ENCODE peak calls at places on chromosome 6, in seven cellular contexts. S is HCT116, R is H1, Y is HepG2, K is GM12878, G is SK-N-SH, P is K562. D is an unnamed sample.

GRCh38 chr6:108417027-108417426 is 122.2 kb downstream of the AFG1L start:
- DNase-seq in S (no peak), R (no peak), Y (no peak), K (no peak), G (no peak), P (no peak), D (no peak)

GRCh38 chr6:4941782-4942672 is 61.8 kb downstream of the RPP40 start:
- DNase-seq in S (peak; percentile 45), R (no peak), Y (peak; percentile 78), K (peak; percentile 27), G (no peak), P (peak; percentile 92), D (no peak)

GRCh38 chr6:137707590-137708360 is 159.3 kb upstream of the TNFAIP3 start:
- DNase-seq in S (peak; percentile 69), R (no peak), Y (peak; percentile 99), K (peak; percentile 97), G (peak; percentile 45), P (peak; percentile 44), D (peak; percentile 74)

GRCh38 chr6:117847912-117848311 is 59.2 kb upstream of the SLC35F1 start:
- DNase-seq in S (no peak), R (no peak), Y (no peak), K (no peak), G (no peak), P (no peak), D (no peak)

GRCh38 chr6:80348263-80348662 is 241.8 kb downstream of the BCKDHB start:
- DNase-seq in S (no peak), R (no peak), Y (no peak), K (no peak), G (no peak), P (no peak), D (no peak)

GRCh38 chr6:136647363-136647763 is 97.1 kb upstream of the MAP7 start:
- DNase-seq in S (no peak), R (no peak), Y (no peak), K (peak; percentile 24), G (no peak), P (no peak), D (no peak)

GRCh38 chr6:137165375-137166246 is 7.8 kb downstream of the IL22RA2 start:
- DNase-seq in S (peak; percentile 6), R (no peak), Y (peak; percentile 35), K (peak; percentile 85), G (peak; percentile 17), P (peak; percentile 28), D (no peak)

GRCh38 chr6:161437851-161438250 is 164.0 kb upstream of the AGPAT4 start:
- DNase-seq in S (no peak), R (no peak), Y (no peak), K (no peak), G (no peak), P (no peak), D (no peak)

GRCh38 chr6:89351632-89352328 is 742 bp downstream of the UBE2J1 start:
- DNase-seq in S (no peak), R (no peak), Y (no peak), K (no peak), G (peak; percentile 34), P (no peak), D (no peak)

GRCh38 chr6:101344885-101345284 is 48.6 kb upstream of the GRIK2 start:
- DNase-seq in S (no peak), R (no peak), Y (no peak), K (no peak), G (no peak), P (no peak), D (no peak)

GRCh38 chr6:135974416-135974815 is 122.9 kb downstream of the PDE7B start:
- DNase-seq in S (no peak), R (no peak), Y (no peak), K (no peak), G (no peak), P (no peak), D (no peak)

GRCh38 chr6:106448000-106448426 is 87.5 kb downstream of the CRYBG1 start:
- DNase-seq in S (no peak), R (no peak), Y (no peak), K (peak; percentile 11), G (no peak), P (no peak), D (no peak)

GRCh38 chr6:155038104-155038503 is 43.0 kb downstream of the TIAM2 start:
- DNase-seq in S (no peak), R (no peak), Y (no peak), K (no peak), G (no peak), P (no peak), D (no peak)

GRCh38 chr6:21666200-21666671 is 72.7 kb downstream of the SOX4 start:
- DNase-seq in S (no peak), R (no peak), Y (no peak), K (no peak), G (peak; percentile 79), P (no peak), D (no peak)

GRCh38 chr6:52189974-52190373 is 3.8 kb downstream of the IL17A start:
- DNase-seq in S (no peak), R (no peak), Y (no peak), K (no peak), G (no peak), P (no peak), D (no peak)

GRCh38 chr6:44730771-44731391 is 343.4 kb downstream of the CDC5L start:
- DNase-seq in S (no peak), R (no peak), Y (no peak), K (no peak), G (peak; percentile 66), P (no peak), D (peak; percentile 71)

GRCh38 chr6:15423286-15423957 is 177.6 kb downstream of the JARID2 start:
- DNase-seq in S (no peak), R (no peak), Y (no peak), K (no peak), G (no peak), P (no peak), D (no peak)

GRCh38 chr6:121055572-121056163 is 278.6 kb downstream of the TBC1D32 start:
- DNase-seq in S (peak; percentile 10), R (peak; percentile 3), Y (peak; percentile 54), K (peak; percentile 4), G (peak; percentile 44), P (peak; percentile 56), D (peak; percentile 75)

GRCh38 chr6:117409863-117410262 is 15.9 kb downstream of the ROS1 start:
- DNase-seq in S (no peak), R (no peak), Y (no peak), K (no peak), G (no peak), P (no peak), D (no peak)

GRCh38 chr6:54115966-54116365 is 4.7 kb downstream of the MLIP start:
- DNase-seq in S (no peak), R (no peak), Y (no peak), K (no peak), G (no peak), P (no peak), D (no peak)

GRCh38 chr6:98941319-98941718 is 6.4 kb downstream of the FBXL4 start:
- DNase-seq in S (no peak), R (no peak), Y (no peak), K (no peak), G (no peak), P (no peak), D (no peak)

GRCh38 chr6:31780507-31781243 is 3.5 kb upstream of the VWA7 start:
- DNase-seq in S (no peak), R (no peak), Y (no peak), K (no peak), G (peak; percentile 11), P (no peak), D (no peak)

GRCh38 chr6:151209071-151209831 is 30.5 kb upstream of the AKAP12 start:
- DNase-seq in S (peak; percentile 53), R (no peak), Y (peak; percentile 24), K (no peak), G (peak; percentile 54), P (no peak), D (peak; percentile 30)

GRCh38 chr6:24522090-24522820 is 27.5 kb downstream of the ALDH5A1 start:
- DNase-seq in S (no peak), R (no peak), Y (no peak), K (peak; percentile 59), G (no peak), P (no peak), D (no peak)

GRCh38 chr6:148085651-148086321 is 256.9 kb upstream of the SASH1 start:
- DNase-seq in S (no peak), R (no peak), Y (no peak), K (no peak), G (no peak), P (no peak), D (no peak)

GRCh38 chr6:43454290-43455033 is 886 bp downstream of the DLK2 start:
- DNase-seq in S (peak; percentile 60), R (peak; percentile 54), Y (peak; percentile 67), K (no peak), G (peak; percentile 94), P (peak; percentile 90), D (peak; percentile 80)

GRCh38 chr6:141587482-141588266 is 545.1 kb upstream of the GJE1 start:
- DNase-seq in S (no peak), R (no peak), Y (no peak), K (no peak), G (no peak), P (no peak), D (no peak)

GRCh38 chr6:35302604-35303218 is 5.1 kb downstream of the DEF6 start:
- DNase-seq in S (peak; percentile 31), R (no peak), Y (no peak), K (peak; percentile 77), G (peak; percentile 44), P (peak; percentile 75), D (no peak)

GRCh38 chr6:169702640-169703246 is 817 bp downstream of the C6orf120 start:
- DNase-seq in S (no peak), R (no peak), Y (peak; percentile 36), K (no peak), G (peak; percentile 68), P (no peak), D (no peak)

GRCh38 chr6:157559201-157559756 is 178.3 kb downstream of the ZDHHC14 start:
- DNase-seq in S (no peak), R (no peak), Y (no peak), K (no peak), G (no peak), P (no peak), D (no peak)
- TF ChIP-seq JUND in S (no peak), R (no peak), Y (no peak), K (no peak), G (no peak), P (no peak), D (no peak)

GRCh38 chr6:134111062-134111677 is 58.7 kb upstream of the SLC2A12 start:
- DNase-seq in S (peak; percentile 58), R (no peak), Y (peak; percentile 82), K (no peak), G (peak; percentile 64), P (peak; percentile 85), D (peak; percentile 33)
- TF ChIP-seq JUND in S (no peak), R (no peak), Y (no peak), K (no peak), G (no peak), P (no peak), D (no peak)

GRCh38 chr6:83884523-83884922 is 25.0 kb downstream of the CYB5R4 start:
- DNase-seq in S (peak; percentile 42), R (no peak), Y (peak; percentile 27), K (peak; percentile 37), G (peak; percentile 48), P (peak; percentile 38), D (peak; percentile 26)
- TF ChIP-seq JUND in S (no peak), R (no peak), Y (no peak), K (no peak), G (no peak), P (no peak), D (no peak)

DNA sequence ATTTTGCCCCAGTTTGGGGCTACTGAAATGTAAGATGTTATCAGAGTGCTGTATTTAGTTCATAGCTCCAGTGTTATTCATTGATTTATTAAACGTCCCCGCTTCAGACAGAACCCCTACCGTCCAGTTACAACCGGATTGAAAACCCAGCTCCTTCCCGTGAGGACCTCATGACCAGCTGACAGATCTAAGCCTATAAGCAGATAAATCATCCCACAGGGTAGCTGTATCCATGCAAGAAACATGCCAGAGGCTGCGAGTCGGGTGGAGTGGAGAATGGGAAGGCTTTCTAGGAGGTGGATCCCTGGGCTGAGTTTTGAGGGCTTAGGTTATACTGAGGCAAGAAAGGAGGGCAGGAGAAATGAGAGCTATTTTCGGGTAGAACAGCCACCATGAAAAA is 260.0 kb downstream of the ARID1B start:
- DNase-seq in S (no peak), R (no peak), Y (no peak), K (no peak), G (no peak), P (no peak), D (no peak)
- TF ChIP-seq JUND in S (no peak), R (no peak), Y (no peak), K (no peak), G (no peak), P (no peak), D (no peak)

D was measured in T47D.